ENCODE peak calls at places on chromosomes 3 and 15, in seven cellular contexts. One of them, this sample, is unnamed.

GRCh38 chr3:2097641-2098191 is 950 bp upstream of the CNTN4 start:
- DNase-seq in choroid plexus epithelial cell: peak
- DNase-seq in MM.1S: no peak
- DNase-seq in H9: peak
- DNase-seq in stimulated activated CD4-positive, alpha-beta T cell treated with anti-CD3 and anti-CD28 coated beads, Interleukin-2, amount 100 ng/mL, for 48 hours: no peak
- DNase-seq in germinal center: no peak
- DNase-seq in BE2C: no peak
- DNase-seq in this sample: no peak

GRCh38 chr3:50251220-50251619 is 15.2 kb downstream of the GNAI2 start:
- DNase-seq in choroid plexus epithelial cell: peak
- DNase-seq in H9: no peak
- DNase-seq in BE2C: no peak
- DNase-seq in stimulated activated CD4-positive, alpha-beta T cell treated with anti-CD3 and anti-CD28 coated beads, Interleukin-2, amount 100 ng/mL, for 48 hours: no peak
- DNase-seq in MM.1S: no peak
- DNase-seq in germinal center: no peak
- DNase-seq in this sample: no peak

GRCh38 chr15:63015618-63016017 is 26.9 kb upstream of the TPM1 start:
- DNase-seq in choroid plexus epithelial cell: peak
- DNase-seq in stimulated activated CD4-positive, alpha-beta T cell treated with anti-CD3 and anti-CD28 coated beads, Interleukin-2, amount 100 ng/mL, for 48 hours: no peak
- DNase-seq in H9: no peak
- DNase-seq in MM.1S: no peak
- DNase-seq in BE2C: no peak
- DNase-seq in germinal center: no peak
- DNase-seq in this sample: no peak

GRCh38 chr3:151290673-151291072 is 12.3 kb upstream of the P2RY14 start:
- DNase-seq in BE2C: no peak
- DNase-seq in stimulated activated CD4-positive, alpha-beta T cell treated with anti-CD3 and anti-CD28 coated beads, Interleukin-2, amount 100 ng/mL, for 48 hours: no peak
- DNase-seq in H9: no peak
- DNase-seq in germinal center: peak
- DNase-seq in choroid plexus epithelial cell: peak
- DNase-seq in MM.1S: no peak
- DNase-seq in this sample: no peak

GRCh38 chr15:32979710-32980109 is 214.8 kb downstream of the FMN1 start:
- DNase-seq in stimulated activated CD4-positive, alpha-beta T cell treated with anti-CD3 and anti-CD28 coated beads, Interleukin-2, amount 100 ng/mL, for 48 hours: no peak
- DNase-seq in BE2C: no peak
- DNase-seq in choroid plexus epithelial cell: peak
- DNase-seq in MM.1S: no peak
- DNase-seq in H9: no peak
- DNase-seq in germinal center: no peak
- DNase-seq in this sample: no peak

GRCh38 chr15:40063563-40064011 is 24.6 kb upstream of the SRP14 start:
- DNase-seq in H9: no peak
- DNase-seq in MM.1S: no peak
- DNase-seq in BE2C: no peak
- DNase-seq in germinal center: no peak
- DNase-seq in choroid plexus epithelial cell: peak
- DNase-seq in stimulated activated CD4-positive, alpha-beta T cell treated with anti-CD3 and anti-CD28 coated beads, Interleukin-2, amount 100 ng/mL, for 48 hours: no peak
- DNase-seq in this sample: no peak

GRCh38 chr3:65265942-65266341 is 578.1 kb upstream of the ADAMTS9 start:
- DNase-seq in stimulated activated CD4-positive, alpha-beta T cell treated with anti-CD3 and anti-CD28 coated beads, Interleukin-2, amount 100 ng/mL, for 48 hours: no peak
- DNase-seq in MM.1S: no peak
- DNase-seq in choroid plexus epithelial cell: no peak
- DNase-seq in BE2C: no peak
- DNase-seq in germinal center: no peak
- DNase-seq in H9: no peak
- DNase-seq in this sample: no peak

GRCh38 chr3:156382458-156383346 is 172.2 kb downstream of the SSR3 start:
- DNase-seq in MM.1S: peak
- DNase-seq in stimulated activated CD4-positive, alpha-beta T cell treated with anti-CD3 and anti-CD28 coated beads, Interleukin-2, amount 100 ng/mL, for 48 hours: no peak
- DNase-seq in choroid plexus epithelial cell: peak
- DNase-seq in BE2C: peak
- DNase-seq in H9: peak
- DNase-seq in germinal center: peak
- DNase-seq in this sample: peak

GRCh38 chr15:95086543-95087252 is 855.3 kb downstream of the MCTP2 start:
- DNase-seq in H9: no peak
- DNase-seq in stimulated activated CD4-positive, alpha-beta T cell treated with anti-CD3 and anti-CD28 coated beads, Interleukin-2, amount 100 ng/mL, for 48 hours: no peak
- DNase-seq in MM.1S: no peak
- DNase-seq in germinal center: no peak
- DNase-seq in choroid plexus epithelial cell: peak
- DNase-seq in BE2C: no peak
- DNase-seq in this sample: no peak

GRCh38 chr3:46484911-46485696 is 12.7 kb upstream of the RTP3 start:
- DNase-seq in germinal center: no peak
- DNase-seq in MM.1S: no peak
- DNase-seq in stimulated activated CD4-positive, alpha-beta T cell treated with anti-CD3 and anti-CD28 coated beads, Interleukin-2, amount 100 ng/mL, for 48 hours: no peak
- DNase-seq in choroid plexus epithelial cell: no peak
- DNase-seq in H9: peak
- DNase-seq in BE2C: no peak
- DNase-seq in this sample: no peak

GRCh38 chr15:26983822-26984221 is 12.8 kb downstream of the GABRG3 start:
- DNase-seq in H9: peak
- DNase-seq in MM.1S: no peak
- DNase-seq in choroid plexus epithelial cell: no peak
- DNase-seq in BE2C: peak
- DNase-seq in germinal center: no peak
- DNase-seq in stimulated activated CD4-positive, alpha-beta T cell treated with anti-CD3 and anti-CD28 coated beads, Interleukin-2, amount 100 ng/mL, for 48 hours: no peak
- DNase-seq in this sample: no peak

GRCh38 chr3:46097691-46098241 is 70.5 kb upstream of the XCR1 start:
- DNase-seq in H9: no peak
- DNase-seq in BE2C: no peak
- DNase-seq in stimulated activated CD4-positive, alpha-beta T cell treated with anti-CD3 and anti-CD28 coated beads, Interleukin-2, amount 100 ng/mL, for 48 hours: peak
- DNase-seq in germinal center: no peak
- DNase-seq in choroid plexus epithelial cell: peak
- DNase-seq in MM.1S: no peak
- DNase-seq in this sample: peak

GRCh38 chr3:175111036-175111435 is 251.9 kb downstream of the NAALADL2 start:
- DNase-seq in germinal center: no peak
- DNase-seq in stimulated activated CD4-positive, alpha-beta T cell treated with anti-CD3 and anti-CD28 coated beads, Interleukin-2, amount 100 ng/mL, for 48 hours: no peak
- DNase-seq in MM.1S: no peak
- DNase-seq in H9: no peak
- DNase-seq in BE2C: no peak
- DNase-seq in choroid plexus epithelial cell: peak
- DNase-seq in this sample: no peak

GRCh38 chr3:100606894-100607512 is 2.4 kb upstream of the ADGRG7 start:
- DNase-seq in germinal center: no peak
- DNase-seq in H9: no peak
- DNase-seq in stimulated activated CD4-positive, alpha-beta T cell treated with anti-CD3 and anti-CD28 coated beads, Interleukin-2, amount 100 ng/mL, for 48 hours: no peak
- DNase-seq in BE2C: no peak
- DNase-seq in MM.1S: peak
- DNase-seq in choroid plexus epithelial cell: no peak
- DNase-seq in this sample: no peak

GRCh38 chr3:196519738-196520122 is 4.6 kb upstream of the SMCO1 start:
- DNase-seq in stimulated activated CD4-positive, alpha-beta T cell treated with anti-CD3 and anti-CD28 coated beads, Interleukin-2, amount 100 ng/mL, for 48 hours: no peak
- DNase-seq in H9: no peak
- DNase-seq in MM.1S: no peak
- DNase-seq in germinal center: no peak
- DNase-seq in choroid plexus epithelial cell: no peak
- DNase-seq in BE2C: peak
- DNase-seq in this sample: peak

This sample was measured in DND-41.